ENCODE peak calls at places on chromosomes 3 and 15, in nine cellular contexts. One of them, this sample, is unnamed.

GRCh38 chr15:77118787-77119410 is 48.0 kb upstream of the TSPAN3 start:
- DNase-seq in CD8-positive, alpha-beta memory T cell: peak; percentile 50
- DNase-seq in stomach: peak; percentile 40
- DNase-seq in H1: no peak
- DNase-seq in ascending aorta: peak; percentile 67
- DNase-seq in testis: peak; percentile 67
- DNase-seq in iPS DF 6.9: no peak
- DNase-seq in ovary: peak; percentile 57
- DNase-seq in osteoblast: no peak
- DNase-seq in this sample: no peak

GRCh38 chr3:64224826-64225606 is at the start of gene PRICKLE2:
- DNase-seq in stomach: peak; percentile 67
- DNase-seq in testis: peak; percentile 85
- DNase-seq in CD8-positive, alpha-beta memory T cell: no peak
- DNase-seq in H1: no peak
- DNase-seq in iPS DF 6.9: no peak
- DNase-seq in ascending aorta: peak; percentile 94
- DNase-seq in ovary: peak; percentile 82
- DNase-seq in osteoblast: peak; percentile 58
- DNase-seq in this sample: peak; percentile 60

GRCh38 chr3:126117786-126118185 is 33.9 kb upstream of the SLC41A3 start:
- DNase-seq in iPS DF 6.9: no peak
- DNase-seq in ovary: peak; percentile 12
- DNase-seq in stomach: no peak
- DNase-seq in testis: no peak
- DNase-seq in osteoblast: no peak
- DNase-seq in H1: peak; percentile 13
- DNase-seq in ascending aorta: peak; percentile 56
- DNase-seq in CD8-positive, alpha-beta memory T cell: no peak
- DNase-seq in this sample: peak; percentile 8

GRCh38 chr3:64266065-64266874 is 41.0 kb upstream of the PRICKLE2 start:
- DNase-seq in CD8-positive, alpha-beta memory T cell: no peak
- DNase-seq in H1: no peak
- DNase-seq in ovary: peak; percentile 62
- DNase-seq in osteoblast: peak; percentile 86
- DNase-seq in stomach: no peak
- DNase-seq in ascending aorta: peak; percentile 74
- DNase-seq in testis: peak; percentile 41
- DNase-seq in iPS DF 6.9: no peak
- DNase-seq in this sample: peak; percentile 11

GRCh38 chr3:120495809-120496208 is 45.0 kb upstream of the FSTL1 start:
- DNase-seq in CD8-positive, alpha-beta memory T cell: no peak
- DNase-seq in osteoblast: no peak
- DNase-seq in iPS DF 6.9: no peak
- DNase-seq in ovary: no peak
- DNase-seq in stomach: no peak
- DNase-seq in H1: no peak
- DNase-seq in testis: no peak
- DNase-seq in ascending aorta: no peak
- DNase-seq in this sample: no peak

GRCh38 chr3:13301295-13301987 is 118.7 kb downstream of the NUP210 start:
- DNase-seq in ascending aorta: no peak
- DNase-seq in ovary: no peak
- DNase-seq in iPS DF 6.9: peak; percentile 79
- DNase-seq in CD8-positive, alpha-beta memory T cell: no peak
- DNase-seq in H1: peak; percentile 74
- DNase-seq in osteoblast: peak; percentile 94
- DNase-seq in testis: no peak
- DNase-seq in stomach: no peak
- DNase-seq in this sample: no peak

GRCh38 chr3:187367561-187368103 is 553 bp upstream of the RTP4 start:
- DNase-seq in H1: no peak
- DNase-seq in iPS DF 6.9: no peak
- DNase-seq in CD8-positive, alpha-beta memory T cell: peak; percentile 7
- DNase-seq in osteoblast: no peak
- DNase-seq in ovary: no peak
- DNase-seq in testis: no peak
- DNase-seq in stomach: no peak
- DNase-seq in ascending aorta: no peak
- DNase-seq in this sample: no peak

GRCh38 chr3:79140718-79141117 is 627.1 kb downstream of the ROBO1 start:
- DNase-seq in stomach: no peak
- DNase-seq in testis: no peak
- DNase-seq in osteoblast: no peak
- DNase-seq in iPS DF 6.9: no peak
- DNase-seq in CD8-positive, alpha-beta memory T cell: no peak
- DNase-seq in ovary: no peak
- DNase-seq in H1: no peak
- DNase-seq in ascending aorta: no peak
- DNase-seq in this sample: no peak

GRCh38 chr3:45275006-45275704 is 49.1 kb upstream of the TMEM158 start:
- DNase-seq in CD8-positive, alpha-beta memory T cell: no peak
- DNase-seq in osteoblast: no peak
- DNase-seq in iPS DF 6.9: peak; percentile 11
- DNase-seq in H1: no peak
- DNase-seq in stomach: no peak
- DNase-seq in ovary: no peak
- DNase-seq in testis: no peak
- DNase-seq in ascending aorta: no peak
- DNase-seq in this sample: no peak

GRCh38 chr3:191563722-191564121 is 102.8 kb downstream of the PYDC2 start:
- DNase-seq in CD8-positive, alpha-beta memory T cell: no peak
- DNase-seq in ascending aorta: no peak
- DNase-seq in ovary: no peak
- DNase-seq in osteoblast: no peak
- DNase-seq in iPS DF 6.9: no peak
- DNase-seq in H1: no peak
- DNase-seq in testis: no peak
- DNase-seq in stomach: no peak
- DNase-seq in this sample: no peak

GRCh38 chr15:84961707-84962106 is 19.9 kb upstream of the PDE8A start:
- DNase-seq in stomach: no peak
- DNase-seq in iPS DF 6.9: no peak
- DNase-seq in testis: no peak
- DNase-seq in ascending aorta: no peak
- DNase-seq in CD8-positive, alpha-beta memory T cell: no peak
- DNase-seq in H1: no peak
- DNase-seq in osteoblast: peak; percentile 26
- DNase-seq in ovary: no peak
- DNase-seq in this sample: no peak

GRCh38 chr3:69339766-69340165 is 46.1 kb downstream of the FRMD4B start:
- DNase-seq in stomach: no peak
- DNase-seq in ovary: no peak
- DNase-seq in H1: no peak
- DNase-seq in osteoblast: no peak
- DNase-seq in testis: no peak
- DNase-seq in ascending aorta: no peak
- DNase-seq in iPS DF 6.9: no peak
- DNase-seq in CD8-positive, alpha-beta memory T cell: no peak
- DNase-seq in this sample: no peak

GRCh38 chr15:20645956-20646355 is 104.4 kb upstream of the GOLGA6L6 start:
- DNase-seq in H1: no peak
- DNase-seq in osteoblast: peak; percentile 52
- DNase-seq in iPS DF 6.9: no peak
- DNase-seq in ovary: no peak
- DNase-seq in ascending aorta: peak; percentile 73
- DNase-seq in stomach: no peak
- DNase-seq in CD8-positive, alpha-beta memory T cell: no peak
- DNase-seq in testis: no peak
- DNase-seq in this sample: no peak

GRCh38 chr15:64524778-64525177 is 64.4 kb downstream of the ZNF609 start:
- DNase-seq in stomach: no peak
- DNase-seq in ovary: no peak
- DNase-seq in H1: no peak
- DNase-seq in ascending aorta: no peak
- DNase-seq in osteoblast: no peak
- DNase-seq in iPS DF 6.9: no peak
- DNase-seq in CD8-positive, alpha-beta memory T cell: no peak
- DNase-seq in testis: no peak
- DNase-seq in this sample: no peak

GRCh38 chr3:16802382-16802781 is 82.4 kb upstream of the PLCL2 start:
- DNase-seq in osteoblast: no peak
- DNase-seq in iPS DF 6.9: no peak
- DNase-seq in H1: no peak
- DNase-seq in CD8-positive, alpha-beta memory T cell: no peak
- DNase-seq in testis: no peak
- DNase-seq in ovary: no peak
- DNase-seq in stomach: no peak
- DNase-seq in ascending aorta: no peak
- DNase-seq in this sample: no peak

GRCh38 chr3:105152987-105153386 is 213.7 kb upstream of the ALCAM start:
- DNase-seq in osteoblast: no peak
- DNase-seq in ovary: no peak
- DNase-seq in testis: no peak
- DNase-seq in CD8-positive, alpha-beta memory T cell: no peak
- DNase-seq in stomach: no peak
- DNase-seq in H1: no peak
- DNase-seq in iPS DF 6.9: no peak
- DNase-seq in ascending aorta: no peak
- DNase-seq in this sample: no peak

DNA sequence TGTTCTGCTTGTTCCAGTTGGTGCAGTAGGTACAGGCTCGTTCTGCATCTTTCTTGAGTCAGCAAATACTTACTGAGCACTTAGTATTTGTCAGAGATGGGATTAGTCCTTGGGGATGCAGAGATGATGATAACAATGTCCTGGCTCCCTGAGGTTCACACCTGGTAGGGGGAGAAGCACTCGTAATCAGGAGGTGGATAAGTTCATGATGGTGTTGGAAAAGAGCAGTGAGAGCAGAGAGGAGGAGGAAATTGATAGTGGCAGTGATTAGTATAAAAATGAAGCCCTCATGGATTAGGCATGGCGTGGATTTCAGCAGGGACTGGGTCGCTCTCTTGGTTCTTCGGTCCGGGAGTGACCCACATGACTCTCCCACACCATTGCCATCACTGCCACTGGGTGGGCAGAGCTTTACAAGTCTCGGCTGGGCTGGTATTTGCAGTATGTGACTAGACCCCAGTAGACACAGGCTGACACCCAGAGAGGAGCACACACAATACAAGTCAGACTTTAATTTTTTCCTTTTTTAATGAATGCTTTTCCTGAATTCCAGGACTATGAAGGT is 1.4 kb downstream of the SV2B start:
- DNase-seq in testis: no peak
- DNase-seq in osteoblast: no peak
- DNase-seq in CD8-positive, alpha-beta memory T cell: no peak
- DNase-seq in iPS DF 6.9: no peak
- DNase-seq in ascending aorta: no peak
- DNase-seq in stomach: no peak
- DNase-seq in ovary: no peak
- DNase-seq in H1: no peak
- DNase-seq in this sample: no peak
- H3K27ac ChIP-seq in testis: no peak overlapping the region
- H3K27ac ChIP-seq in osteoblast: no peak overlapping the region
- H3K27ac ChIP-seq in CD8-positive, alpha-beta memory T cell: no peak overlapping the region
- H3K27ac ChIP-seq in iPS DF 6.9: no peak overlapping the region
- H3K27ac ChIP-seq in ascending aorta: no peak overlapping the region
- H3K27ac ChIP-seq in stomach: no peak overlapping the region
- H3K27ac ChIP-seq in ovary: no peak overlapping the region
- H3K27ac ChIP-seq in H1: no peak overlapping the region
- H3K27ac ChIP-seq in this sample: no peak overlapping the region

GRCh38 chr15:57703387-57703786 is 3.1 kb upstream of the POLR2M start:
- DNase-seq in osteoblast: no peak
- DNase-seq in ovary: no peak
- DNase-seq in H1: no peak
- DNase-seq in ascending aorta: no peak
- DNase-seq in stomach: no peak
- DNase-seq in iPS DF 6.9: no peak
- DNase-seq in CD8-positive, alpha-beta memory T cell: peak; percentile 60
- DNase-seq in testis: no peak
- DNase-seq in this sample: no peak

GRCh38 chr15:57706405-57707209 is at the start of gene POLR2M:
- DNase-seq in ascending aorta: peak; percentile 99
- DNase-seq in stomach: peak; percentile 97
- DNase-seq in ovary: peak; percentile 98
- DNase-seq in H1: peak; percentile 82
- DNase-seq in iPS DF 6.9: peak; percentile 92
- DNase-seq in CD8-positive, alpha-beta memory T cell: peak; percentile 93
- DNase-seq in testis: peak; percentile 98
- DNase-seq in osteoblast: peak; percentile 89
- DNase-seq in this sample: peak; percentile 95

GRCh38 chr15:57705746-57706404 is 639 bp upstream of the POLR2M start:
- DNase-seq in testis: no peak
- DNase-seq in CD8-positive, alpha-beta memory T cell: no peak
- DNase-seq in stomach: no peak
- DNase-seq in ascending aorta: no peak
- DNase-seq in ovary: no peak
- DNase-seq in iPS DF 6.9: no peak
- DNase-seq in H1: no peak
- DNase-seq in osteoblast: no peak
- DNase-seq in this sample: no peak

DNA sequence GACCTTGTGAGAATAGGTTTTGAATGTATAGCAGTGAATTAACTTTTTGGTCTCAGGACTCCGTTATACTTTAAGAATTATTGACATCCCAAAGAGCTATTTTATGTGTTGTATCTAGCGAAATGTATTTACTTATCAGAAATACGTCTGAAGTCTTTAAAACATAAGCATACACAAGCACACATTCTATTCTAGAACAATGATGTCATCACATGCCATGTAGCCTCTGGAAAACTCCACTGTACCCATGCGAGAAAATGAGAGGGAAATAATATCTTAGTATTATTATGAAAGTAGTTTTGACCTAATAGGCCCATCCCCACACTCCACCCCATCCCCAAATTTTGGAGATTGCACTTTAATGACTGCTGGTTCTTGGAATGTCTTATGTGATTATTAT is 1.5 kb downstream of the POLR2M start:
- DNase-seq in ovary: no peak
- DNase-seq in testis: no peak
- DNase-seq in H1: no peak
- DNase-seq in CD8-positive, alpha-beta memory T cell: no peak
- DNase-seq in osteoblast: peak; percentile 64
- DNase-seq in ascending aorta: no peak
- DNase-seq in stomach: no peak
- DNase-seq in iPS DF 6.9: no peak
- DNase-seq in this sample: no peak
- H3K4me1 ChIP-seq in ovary: peaks cover 6% of the 10 kb centered on the region
- H3K4me1 ChIP-seq in testis: peaks cover 9% of the 10 kb centered on the region
- H3K4me1 ChIP-seq in H1: peaks cover 2% of the 10 kb centered on the region
- H3K4me1 ChIP-seq in CD8-positive, alpha-beta memory T cell: peaks cover 41% of the 10 kb centered on the region
- H3K4me1 ChIP-seq in osteoblast: peaks cover 14% of the 10 kb centered on the region
- H3K4me1 ChIP-seq in ascending aorta: no peaks in the 10 kb centered on the region
- H3K4me1 ChIP-seq in stomach: peaks cover 4% of the 10 kb centered on the region
- H3K4me1 ChIP-seq in iPS DF 6.9: peaks cover 2% of the 10 kb centered on the region
- H3K4me1 ChIP-seq in this sample: peaks cover 28% of the 10 kb centered on the region

GRCh38 chr3:177124882-177125281 is 72.4 kb downstream of the TBL1XR1 start:
- DNase-seq in iPS DF 6.9: no peak
- DNase-seq in ovary: no peak
- DNase-seq in H1: no peak
- DNase-seq in testis: no peak
- DNase-seq in osteoblast: no peak
- DNase-seq in CD8-positive, alpha-beta memory T cell: no peak
- DNase-seq in ascending aorta: no peak
- DNase-seq in stomach: no peak
- DNase-seq in this sample: no peak
- H3K27ac ChIP-seq in iPS DF 6.9: no peak overlapping the region
- H3K27ac ChIP-seq in ovary: no peak overlapping the region
- H3K27ac ChIP-seq in H1: no peak overlapping the region
- H3K27ac ChIP-seq in testis: no peak overlapping the region
- H3K27ac ChIP-seq in osteoblast: peak overlapping the region; percentile 11
- H3K27ac ChIP-seq in CD8-positive, alpha-beta memory T cell: no peak overlapping the region
- H3K27ac ChIP-seq in ascending aorta: no peak overlapping the region
- H3K27ac ChIP-seq in stomach: no peak overlapping the region
- H3K27ac ChIP-seq in this sample: no peak overlapping the region

GRCh38 chr3:23889401-23889800 is 27.4 kb downstream of the NKIRAS1 start:
- DNase-seq in H1: no peak
- DNase-seq in stomach: no peak
- DNase-seq in ascending aorta: no peak
- DNase-seq in testis: no peak
- DNase-seq in osteoblast: no peak
- DNase-seq in CD8-positive, alpha-beta memory T cell: no peak
- DNase-seq in ovary: no peak
- DNase-seq in iPS DF 6.9: no peak
- DNase-seq in this sample: no peak
- H3K4me1 ChIP-seq in H1: no peaks in the 10 kb centered on the region
- H3K4me1 ChIP-seq in stomach: no peaks in the 10 kb centered on the region
- H3K4me1 ChIP-seq in ascending aorta: no peaks in the 10 kb centered on the region
- H3K4me1 ChIP-seq in testis: peaks cover 5% of the 10 kb centered on the region
- H3K4me1 ChIP-seq in osteoblast: no peaks in the 10 kb centered on the region
- H3K4me1 ChIP-seq in CD8-positive, alpha-beta memory T cell: no peaks in the 10 kb centered on the region
- H3K4me1 ChIP-seq in ovary: no peaks in the 10 kb centered on the region
- H3K4me1 ChIP-seq in iPS DF 6.9: no peaks in the 10 kb centered on the region
- H3K4me1 ChIP-seq in this sample: peaks cover 32% of the 10 kb centered on the region

This sample was measured in gastrocnemius medialis.